ENCODE peak calls at places on chromosome 4, in seven cellular contexts. One of them, this sample, is unnamed.

GRCh38 chr4:113540859-113541258 is 220.7 kb downstream of the CAMK2D start:
- DNase-seq in GM06990: peak; percentile 13
- DNase-seq in gastrocnemius medialis: no peak
- DNase-seq in glutamatergic neuron: no peak
- DNase-seq in natural killer cell: no peak
- DNase-seq in cardiac muscle cell: peak; percentile 60
- DNase-seq in retinal pigment epithelial cell: no peak
- DNase-seq in this sample: no peak

GRCh38 chr4:6523251-6523650 is 50.8 kb upstream of the PPP2R2C start:
- DNase-seq in GM06990: no peak
- DNase-seq in gastrocnemius medialis: no peak
- DNase-seq in glutamatergic neuron: no peak
- DNase-seq in natural killer cell: no peak
- DNase-seq in cardiac muscle cell: peak; percentile 14
- DNase-seq in retinal pigment epithelial cell: no peak
- DNase-seq in this sample: no peak

GRCh38 chr4:82905205-82905604 is 4.7 kb downstream of the THAP9 start:
- DNase-seq in GM06990: peak; percentile 59
- DNase-seq in gastrocnemius medialis: no peak
- DNase-seq in glutamatergic neuron: no peak
- DNase-seq in natural killer cell: no peak
- DNase-seq in cardiac muscle cell: peak; percentile 22
- DNase-seq in retinal pigment epithelial cell: no peak
- DNase-seq in this sample: no peak

GRCh38 chr4:94516067-94516466 is 64.3 kb downstream of the PDLIM5 start:
- DNase-seq in GM06990: no peak
- DNase-seq in gastrocnemius medialis: no peak
- DNase-seq in glutamatergic neuron: no peak
- DNase-seq in natural killer cell: no peak
- DNase-seq in cardiac muscle cell: peak; percentile 46
- DNase-seq in retinal pigment epithelial cell: no peak
- DNase-seq in this sample: no peak

GRCh38 chr4:16598241-16599224 is 299.9 kb downstream of the LDB2 start:
- DNase-seq in GM06990: no peak
- DNase-seq in gastrocnemius medialis: no peak
- DNase-seq in glutamatergic neuron: no peak
- DNase-seq in natural killer cell: no peak
- DNase-seq in cardiac muscle cell: peak; percentile 37
- DNase-seq in retinal pigment epithelial cell: no peak
- DNase-seq in this sample: no peak

GRCh38 chr4:175810360-175810759 is 1.7 kb downstream of the GPM6A start:
- DNase-seq in GM06990: no peak
- DNase-seq in gastrocnemius medialis: no peak
- DNase-seq in glutamatergic neuron: no peak
- DNase-seq in natural killer cell: no peak
- DNase-seq in cardiac muscle cell: no peak
- DNase-seq in retinal pigment epithelial cell: no peak
- DNase-seq in this sample: no peak

GRCh38 chr4:95693594-95693993 is 144.8 kb upstream of the UNC5C start:
- DNase-seq in GM06990: no peak
- DNase-seq in gastrocnemius medialis: no peak
- DNase-seq in glutamatergic neuron: no peak
- DNase-seq in natural killer cell: no peak
- DNase-seq in cardiac muscle cell: peak; percentile 46
- DNase-seq in retinal pigment epithelial cell: no peak
- DNase-seq in this sample: no peak

GRCh38 chr4:4456816-4457578 is 70.1 kb downstream of the NSG1 start:
- DNase-seq in GM06990: no peak
- DNase-seq in gastrocnemius medialis: no peak
- DNase-seq in glutamatergic neuron: no peak
- DNase-seq in natural killer cell: no peak
- DNase-seq in cardiac muscle cell: no peak
- DNase-seq in retinal pigment epithelial cell: no peak
- DNase-seq in this sample: no peak

GRCh38 chr4:186943607-186943908 is 219.9 kb upstream of the FAT1 start:
- DNase-seq in GM06990: no peak
- DNase-seq in gastrocnemius medialis: no peak
- DNase-seq in glutamatergic neuron: no peak
- DNase-seq in natural killer cell: no peak
- DNase-seq in cardiac muscle cell: no peak
- DNase-seq in retinal pigment epithelial cell: no peak
- DNase-seq in this sample: no peak

DNA sequence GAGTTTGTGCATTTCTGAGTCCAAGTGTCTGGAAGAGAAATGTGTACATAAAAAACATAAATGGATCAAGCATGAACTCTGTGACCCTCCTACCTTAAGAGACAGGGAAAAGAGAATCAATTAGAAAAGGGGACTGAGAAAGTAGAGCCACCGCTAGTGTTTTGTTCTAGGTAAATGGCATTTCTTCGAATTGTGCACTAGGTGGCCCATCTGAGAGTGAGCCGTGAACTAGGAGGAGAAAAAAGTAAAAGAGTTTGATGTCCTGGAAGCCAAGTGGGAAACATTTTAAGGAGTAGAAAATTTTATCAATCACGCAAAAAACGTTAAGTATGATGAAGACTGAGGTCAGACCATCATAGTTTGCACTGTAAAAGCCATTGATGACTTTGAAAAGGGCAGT is 55.1 kb downstream of the NAF1 start:
- DNase-seq in GM06990: no peak
- DNase-seq in gastrocnemius medialis: no peak
- DNase-seq in glutamatergic neuron: no peak
- DNase-seq in natural killer cell: no peak
- DNase-seq in cardiac muscle cell: peak; percentile 46
- DNase-seq in retinal pigment epithelial cell: peak; percentile 4
- DNase-seq in this sample: no peak
- TF ChIP-seq CTCF in GM06990: no peak
- TF ChIP-seq CTCF in gastrocnemius medialis: no peak
- TF ChIP-seq CTCF in glutamatergic neuron: no peak
- TF ChIP-seq CTCF in natural killer cell: no peak
- TF ChIP-seq CTCF in cardiac muscle cell: peak; percentile 44
- TF ChIP-seq CTCF in retinal pigment epithelial cell: peak; percentile 59
- TF ChIP-seq CTCF in this sample: peak; percentile 59

DNA sequence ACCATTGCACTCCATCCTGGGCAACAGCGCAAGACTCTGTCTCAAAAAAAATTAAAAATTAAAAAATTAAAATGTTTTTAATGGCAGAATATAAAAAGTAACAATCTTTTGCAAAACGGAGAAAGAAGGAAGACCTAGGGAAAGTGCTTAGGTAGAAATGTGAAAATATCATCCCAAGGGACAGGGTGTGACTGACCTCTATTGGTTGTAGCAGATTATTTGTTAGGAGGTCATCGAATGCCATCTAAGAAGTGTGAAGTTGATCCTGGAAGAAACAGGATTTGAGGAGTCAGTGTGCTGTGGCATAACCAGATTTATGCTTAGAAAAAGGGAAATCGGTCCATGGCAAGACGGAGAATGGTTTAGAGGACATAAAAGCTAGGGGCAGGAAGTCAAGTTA is 18.1 kb upstream of the C4orf36 start:
- DNase-seq in GM06990: no peak
- DNase-seq in gastrocnemius medialis: no peak
- DNase-seq in glutamatergic neuron: no peak
- DNase-seq in natural killer cell: no peak
- DNase-seq in cardiac muscle cell: no peak
- DNase-seq in retinal pigment epithelial cell: no peak
- DNase-seq in this sample: no peak
- TF ChIP-seq CTCF in GM06990: no peak
- TF ChIP-seq CTCF in gastrocnemius medialis: no peak
- TF ChIP-seq CTCF in glutamatergic neuron: no peak
- TF ChIP-seq CTCF in natural killer cell: no peak
- TF ChIP-seq CTCF in cardiac muscle cell: no peak
- TF ChIP-seq CTCF in retinal pigment epithelial cell: peak; percentile 5
- TF ChIP-seq CTCF in this sample: no peak

GRCh38 chr4:77473509-77473908 is 132.1 kb upstream of the CXCL13 start:
- DNase-seq in GM06990: no peak
- DNase-seq in gastrocnemius medialis: no peak
- DNase-seq in glutamatergic neuron: no peak
- DNase-seq in natural killer cell: no peak
- DNase-seq in cardiac muscle cell: peak; percentile 38
- DNase-seq in retinal pigment epithelial cell: no peak
- DNase-seq in this sample: no peak
- TF ChIP-seq CTCF in GM06990: peak; percentile 54
- TF ChIP-seq CTCF in gastrocnemius medialis: no peak
- TF ChIP-seq CTCF in glutamatergic neuron: peak; percentile 69
- TF ChIP-seq CTCF in natural killer cell: no peak
- TF ChIP-seq CTCF in cardiac muscle cell: peak; percentile 56
- TF ChIP-seq CTCF in retinal pigment epithelial cell: peak; percentile 61
- TF ChIP-seq CTCF in this sample: peak; percentile 49

GRCh38 chr4:42397256-42397634 is at the start of gene SHISA3:
- DNase-seq in GM06990: peak; percentile 68
- DNase-seq in gastrocnemius medialis: peak; percentile 5
- DNase-seq in glutamatergic neuron: peak; percentile 49
- DNase-seq in natural killer cell: no peak
- DNase-seq in cardiac muscle cell: peak; percentile 65
- DNase-seq in retinal pigment epithelial cell: no peak
- DNase-seq in this sample: no peak

GRCh38 chr4:42396361-42397255 is 680 bp upstream of the SHISA3 start:
- DNase-seq in GM06990: no peak
- DNase-seq in gastrocnemius medialis: no peak
- DNase-seq in glutamatergic neuron: peak; percentile 23
- DNase-seq in natural killer cell: no peak
- DNase-seq in cardiac muscle cell: peak; percentile 45
- DNase-seq in retinal pigment epithelial cell: no peak
- DNase-seq in this sample: no peak

GRCh38 chr4:42397635-42398447 is 553 bp downstream of the SHISA3 start:
- DNase-seq in GM06990: peak; percentile 69
- DNase-seq in gastrocnemius medialis: no peak
- DNase-seq in glutamatergic neuron: peak; percentile 65
- DNase-seq in natural killer cell: no peak
- DNase-seq in cardiac muscle cell: peak; percentile 49
- DNase-seq in retinal pigment epithelial cell: no peak
- DNase-seq in this sample: no peak

GRCh38 chr4:42399393-42399792 is 2.1 kb downstream of the SHISA3 start:
- DNase-seq in GM06990: no peak
- DNase-seq in gastrocnemius medialis: no peak
- DNase-seq in glutamatergic neuron: peak; percentile 24
- DNase-seq in natural killer cell: no peak
- DNase-seq in cardiac muscle cell: peak; percentile 14
- DNase-seq in retinal pigment epithelial cell: no peak
- DNase-seq in this sample: no peak

DNA sequence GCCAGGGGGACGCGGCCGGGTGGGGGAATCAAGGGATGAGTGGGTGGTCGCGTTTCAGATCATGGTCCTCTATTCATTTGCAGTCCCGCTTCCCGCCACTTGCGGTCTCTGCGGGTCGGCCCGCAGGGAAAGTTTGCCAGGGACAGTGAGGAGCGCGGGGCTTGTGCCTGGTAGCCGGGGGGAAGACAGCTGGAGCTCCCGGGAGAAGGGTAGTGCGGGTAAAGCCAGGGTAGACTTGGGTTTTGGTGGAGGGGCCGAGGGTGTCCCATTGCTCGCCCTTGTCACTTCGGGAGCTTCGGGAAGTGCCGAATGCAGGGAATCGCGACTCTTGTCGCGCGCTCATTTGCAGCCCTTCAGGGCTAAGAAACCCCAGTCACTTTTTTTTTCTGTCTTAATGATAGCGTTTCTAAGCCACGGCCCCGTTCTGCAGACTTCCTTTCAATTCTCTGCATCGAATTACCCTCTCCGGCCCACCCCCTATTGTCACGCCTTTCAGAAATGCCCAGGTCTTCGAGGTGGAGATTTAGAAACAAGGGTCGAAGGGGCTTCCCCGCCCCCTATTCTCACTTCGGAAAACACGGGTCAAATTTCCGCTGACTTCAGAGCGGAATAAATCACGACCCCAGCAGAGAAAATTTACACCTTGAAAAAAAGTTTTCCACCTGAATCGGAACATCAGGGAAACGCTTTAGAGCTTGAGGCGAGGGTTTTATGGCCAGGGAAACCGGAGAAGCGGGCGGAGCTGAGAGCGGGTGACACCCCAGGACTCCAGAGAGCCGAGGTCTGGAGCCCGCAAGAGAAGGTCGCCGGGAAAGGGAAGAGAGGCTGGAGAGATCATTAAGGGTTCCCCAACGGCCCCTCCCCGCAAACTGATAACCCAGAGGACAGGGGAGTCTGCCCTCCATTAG is 1.4 kb downstream of the SHISA3 start:
- DNase-seq in GM06990: no peak
- DNase-seq in gastrocnemius medialis: no peak
- DNase-seq in glutamatergic neuron: peak; percentile 62
- DNase-seq in natural killer cell: no peak
- DNase-seq in cardiac muscle cell: peak; percentile 13
- DNase-seq in retinal pigment epithelial cell: no peak
- DNase-seq in this sample: peak; percentile 21
- TF ChIP-seq CTCF in GM06990: peak; percentile 6
- TF ChIP-seq CTCF in gastrocnemius medialis: no peak
- TF ChIP-seq CTCF in glutamatergic neuron: peak; percentile 60
- TF ChIP-seq CTCF in natural killer cell: no peak
- TF ChIP-seq CTCF in cardiac muscle cell: no peak
- TF ChIP-seq CTCF in retinal pigment epithelial cell: no peak
- TF ChIP-seq CTCF in this sample: peak; percentile 48

GRCh38 chr4:146158036-146158745 is 17.3 kb upstream of the LSM6 start:
- DNase-seq in GM06990: no peak
- DNase-seq in gastrocnemius medialis: no peak
- DNase-seq in glutamatergic neuron: no peak
- DNase-seq in natural killer cell: no peak
- DNase-seq in cardiac muscle cell: no peak
- DNase-seq in retinal pigment epithelial cell: no peak
- DNase-seq in this sample: no peak
- TF ChIP-seq CTCF in GM06990: no peak
- TF ChIP-seq CTCF in gastrocnemius medialis: no peak
- TF ChIP-seq CTCF in glutamatergic neuron: no peak
- TF ChIP-seq CTCF in natural killer cell: no peak
- TF ChIP-seq CTCF in cardiac muscle cell: no peak
- TF ChIP-seq CTCF in retinal pigment epithelial cell: no peak
- TF ChIP-seq CTCF in this sample: no peak

This sample was measured in progenitor cell of endocrine pancreas.